ENCODE peak calls at places on chromosomes 1 and 21, in four cellular contexts. One of them, this sample, is unnamed.

GRCh38 chr1:18440385-18441226 is 40.1 kb upstream of the KLHDC7A start:
- DNase-seq in fibroblast of pulmonary artery: no peak
- DNase-seq in tibial nerve: no peak
- DNase-seq in AG09309: no peak
- DNase-seq in this sample: no peak

GRCh38 chr21:34039678-34040382 is 33.5 kb upstream of the MRPS6 start:
- DNase-seq in fibroblast of pulmonary artery: no peak
- DNase-seq in tibial nerve: no peak
- DNase-seq in AG09309: no peak
- DNase-seq in this sample: no peak

GRCh38 chr1:24898152-24898908 is 31.7 kb downstream of the RUNX3 start:
- DNase-seq in fibroblast of pulmonary artery: peak; percentile 47
- DNase-seq in tibial nerve: peak; percentile 32
- DNase-seq in AG09309: no peak
- DNase-seq in this sample: no peak

GRCh38 chr21:43890042-43890441 is 25.0 kb downstream of the AGPAT3 start:
- DNase-seq in fibroblast of pulmonary artery: no peak
- DNase-seq in tibial nerve: no peak
- DNase-seq in AG09309: no peak
- DNase-seq in this sample: no peak

GRCh38 chr1:163163861-163164582 is 38.7 kb downstream of the RGS5 start:
- DNase-seq in fibroblast of pulmonary artery: peak; percentile 61
- DNase-seq in tibial nerve: no peak
- DNase-seq in AG09309: peak; percentile 80
- DNase-seq in this sample: no peak

GRCh38 chr1:167273027-167273800 is 52.5 kb downstream of the POU2F1 start:
- DNase-seq in fibroblast of pulmonary artery: peak; percentile 76
- DNase-seq in tibial nerve: no peak
- DNase-seq in AG09309: peak; percentile 23
- DNase-seq in this sample: no peak

GRCh38 chr1:180633092-180634045 is 1.5 kb downstream of the XPR1 start:
- DNase-seq in fibroblast of pulmonary artery: peak; percentile 62
- DNase-seq in tibial nerve: no peak
- DNase-seq in AG09309: no peak
- DNase-seq in this sample: no peak

GRCh38 chr1:198598796-198599321 is 40.0 kb upstream of the PTPRC start:
- DNase-seq in fibroblast of pulmonary artery: no peak
- DNase-seq in tibial nerve: no peak
- DNase-seq in AG09309: no peak
- DNase-seq in this sample: no peak

GRCh38 chr1:14682941-14683340 is 84.5 kb downstream of the KAZN start:
- DNase-seq in fibroblast of pulmonary artery: no peak
- DNase-seq in tibial nerve: no peak
- DNase-seq in AG09309: no peak
- DNase-seq in this sample: no peak

GRCh38 chr1:14678011-14678638 is 79.6 kb downstream of the KAZN start:
- DNase-seq in fibroblast of pulmonary artery: no peak
- DNase-seq in tibial nerve: no peak
- DNase-seq in AG09309: no peak
- DNase-seq in this sample: no peak

GRCh38 chr1:14677291-14677690 is 78.8 kb downstream of the KAZN start:
- DNase-seq in fibroblast of pulmonary artery: no peak
- DNase-seq in tibial nerve: no peak
- DNase-seq in AG09309: no peak
- DNase-seq in this sample: no peak

GRCh38 chr1:14679027-14679688 is 80.7 kb downstream of the KAZN start:
- DNase-seq in fibroblast of pulmonary artery: no peak
- DNase-seq in tibial nerve: no peak
- DNase-seq in AG09309: no peak
- DNase-seq in this sample: no peak

GRCh38 chr1:14681182-14681581 is 82.7 kb downstream of the KAZN start:
- DNase-seq in fibroblast of pulmonary artery: no peak
- DNase-seq in tibial nerve: no peak
- DNase-seq in AG09309: no peak
- DNase-seq in this sample: no peak
- H3K4me3 ChIP-seq in fibroblast of pulmonary artery: no peak overlapping the region
- H3K4me3 ChIP-seq in tibial nerve: no peak overlapping the region
- H3K4me3 ChIP-seq in AG09309: no peak overlapping the region
- H3K4me3 ChIP-seq in this sample: no peak overlapping the region

GRCh38 chr1:233063462-233063861 is 113.1 kb downstream of the NTPCR start:
- DNase-seq in fibroblast of pulmonary artery: no peak
- DNase-seq in tibial nerve: no peak
- DNase-seq in AG09309: no peak
- DNase-seq in this sample: no peak

GRCh38 chr1:233061265-233061664 is 110.9 kb downstream of the NTPCR start:
- DNase-seq in fibroblast of pulmonary artery: no peak
- DNase-seq in tibial nerve: no peak
- DNase-seq in AG09309: no peak
- DNase-seq in this sample: no peak

GRCh38 chr1:233064988-233065387 is 114.6 kb downstream of the NTPCR start:
- DNase-seq in fibroblast of pulmonary artery: no peak
- DNase-seq in tibial nerve: no peak
- DNase-seq in AG09309: no peak
- DNase-seq in this sample: no peak

GRCh38 chr1:233065655-233066054 is 115.2 kb downstream of the NTPCR start:
- DNase-seq in fibroblast of pulmonary artery: no peak
- DNase-seq in tibial nerve: no peak
- DNase-seq in AG09309: no peak
- DNase-seq in this sample: no peak

DNA sequence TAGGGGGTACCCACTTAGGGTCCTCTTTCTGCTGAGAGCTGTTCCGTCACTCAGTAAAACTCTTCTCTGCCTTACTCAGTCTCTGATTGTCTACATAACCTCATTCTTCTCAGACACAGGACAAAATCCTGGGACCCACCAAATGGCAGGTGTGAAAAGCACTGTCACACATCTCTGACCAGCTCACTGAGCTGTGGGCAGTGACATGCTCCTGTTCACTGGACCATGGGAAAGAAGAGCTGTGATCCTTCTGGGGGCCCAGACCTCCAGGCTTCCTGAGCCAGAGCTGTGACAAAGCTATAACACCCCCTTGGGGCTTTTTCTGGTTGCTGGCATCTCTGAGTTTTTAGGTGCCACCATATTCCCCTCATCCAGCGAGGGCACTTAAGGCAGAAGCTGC is 115.7 kb downstream of the NTPCR start:
- DNase-seq in fibroblast of pulmonary artery: no peak
- DNase-seq in tibial nerve: no peak
- DNase-seq in AG09309: no peak
- DNase-seq in this sample: no peak
- H3K4me3 ChIP-seq in fibroblast of pulmonary artery: no peak overlapping the region
- H3K4me3 ChIP-seq in tibial nerve: no peak overlapping the region
- H3K4me3 ChIP-seq in AG09309: no peak overlapping the region
- H3K4me3 ChIP-seq in this sample: no peak overlapping the region

GRCh38 chr21:16976132-16976666 is 536.6 kb upstream of the CXADR start:
- DNase-seq in fibroblast of pulmonary artery: peak; percentile 3
- DNase-seq in tibial nerve: no peak
- DNase-seq in AG09309: no peak
- DNase-seq in this sample: no peak

GRCh38 chr21:16983425-16983824 is 529.4 kb upstream of the CXADR start:
- DNase-seq in fibroblast of pulmonary artery: no peak
- DNase-seq in tibial nerve: no peak
- DNase-seq in AG09309: no peak
- DNase-seq in this sample: peak; percentile 83

GRCh38 chr21:16978309-16978895 is 534.4 kb upstream of the CXADR start:
- DNase-seq in fibroblast of pulmonary artery: no peak
- DNase-seq in tibial nerve: no peak
- DNase-seq in AG09309: no peak
- DNase-seq in this sample: no peak

GRCh38 chr21:16974060-16974459 is 538.8 kb upstream of the CXADR start:
- DNase-seq in fibroblast of pulmonary artery: no peak
- DNase-seq in tibial nerve: no peak
- DNase-seq in AG09309: no peak
- DNase-seq in this sample: no peak

GRCh38 chr21:16979574-16979973 is 533.3 kb upstream of the CXADR start:
- DNase-seq in fibroblast of pulmonary artery: no peak
- DNase-seq in tibial nerve: no peak
- DNase-seq in AG09309: no peak
- DNase-seq in this sample: no peak
- H3K4me3 ChIP-seq in fibroblast of pulmonary artery: no peak overlapping the region
- H3K4me3 ChIP-seq in tibial nerve: no peak overlapping the region
- H3K4me3 ChIP-seq in AG09309: no peak overlapping the region
- H3K4me3 ChIP-seq in this sample: no peak overlapping the region

DNA sequence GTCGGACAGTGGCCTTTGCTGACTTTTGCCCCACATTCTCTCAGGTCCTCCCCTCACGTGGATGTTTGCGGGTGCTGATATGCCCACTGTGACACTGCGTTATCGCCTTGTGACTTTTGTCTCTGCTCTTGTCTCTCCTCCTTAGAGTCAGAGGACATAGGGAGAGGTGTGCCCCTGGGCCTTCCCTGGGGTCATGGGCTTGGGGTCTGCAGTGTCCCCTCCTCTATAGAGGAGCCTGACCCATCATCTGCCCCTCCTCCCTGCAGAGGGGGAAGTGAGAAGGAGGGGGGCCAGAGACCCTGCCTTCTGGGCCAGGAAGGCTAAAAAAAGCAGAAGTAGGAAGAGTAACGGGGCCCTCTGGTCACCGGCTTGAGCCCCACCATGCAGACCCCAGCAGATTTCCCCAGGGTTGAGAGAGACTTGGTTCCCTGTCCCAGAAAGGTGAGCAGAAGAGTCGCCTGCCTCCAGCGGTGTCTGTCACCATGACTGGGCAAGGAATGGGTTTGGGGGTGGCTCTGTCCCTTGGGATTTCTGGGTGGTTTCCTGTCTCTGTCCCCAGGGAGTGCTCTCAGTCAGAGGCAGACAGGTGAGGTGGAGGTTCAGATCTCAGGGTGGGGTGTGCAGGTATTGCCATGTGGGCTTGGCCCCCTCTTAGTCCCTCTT is 13.4 kb downstream of the RPS6KA1 start:
- DNase-seq in fibroblast of pulmonary artery: no peak
- DNase-seq in tibial nerve: no peak
- DNase-seq in AG09309: no peak
- DNase-seq in this sample: no peak
- H3K4me3 ChIP-seq in fibroblast of pulmonary artery: no peak overlapping the region
- H3K4me3 ChIP-seq in tibial nerve: no peak overlapping the region
- H3K4me3 ChIP-seq in AG09309: no peak overlapping the region
- H3K4me3 ChIP-seq in this sample: no peak overlapping the region

DNA sequence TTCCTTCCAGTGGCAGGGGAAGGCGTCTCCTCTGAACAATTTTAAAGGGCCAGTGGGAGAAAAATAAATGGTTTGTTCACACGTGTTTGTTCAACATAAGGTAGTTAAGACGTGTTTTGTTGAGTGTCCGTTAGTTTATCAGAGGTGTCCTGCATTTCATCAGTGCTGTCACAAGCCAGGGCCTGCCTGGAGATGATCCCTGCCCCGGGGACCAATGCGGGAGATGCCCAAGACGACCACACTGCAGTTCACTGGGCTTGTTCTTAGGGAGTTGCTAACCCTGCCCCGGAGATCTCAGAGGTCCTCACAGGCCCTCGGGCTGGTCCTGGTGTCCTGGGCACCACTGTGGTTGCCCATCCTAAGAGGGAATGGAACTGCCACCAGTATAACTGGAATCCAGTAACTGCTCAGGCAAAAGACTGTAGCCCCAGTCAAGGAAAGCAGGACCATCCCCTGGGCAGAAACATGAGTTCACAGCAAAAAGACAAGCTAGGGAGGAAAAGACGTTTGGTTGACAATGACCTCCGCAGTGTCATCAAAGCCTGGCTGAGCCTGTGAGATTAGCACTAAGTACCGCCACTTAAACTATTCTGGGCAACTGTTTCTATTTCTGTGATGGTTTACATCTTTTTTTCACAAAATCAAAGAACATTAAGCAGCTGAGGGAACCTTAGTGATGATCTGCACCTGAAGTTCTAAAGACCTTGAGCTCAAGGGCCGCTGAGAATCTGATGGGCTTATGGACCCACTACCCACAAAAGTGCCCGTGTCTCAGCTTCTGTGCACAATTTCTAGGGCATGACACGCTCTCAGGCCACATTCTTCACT is 44.9 kb upstream of the LIN9 start:
- DNase-seq in fibroblast of pulmonary artery: no peak
- DNase-seq in tibial nerve: no peak
- DNase-seq in AG09309: no peak
- DNase-seq in this sample: no peak
- H3K4me3 ChIP-seq in fibroblast of pulmonary artery: no peak overlapping the region
- H3K4me3 ChIP-seq in tibial nerve: no peak overlapping the region
- H3K4me3 ChIP-seq in AG09309: no peak overlapping the region
- H3K4me3 ChIP-seq in this sample: no peak overlapping the region

DNA sequence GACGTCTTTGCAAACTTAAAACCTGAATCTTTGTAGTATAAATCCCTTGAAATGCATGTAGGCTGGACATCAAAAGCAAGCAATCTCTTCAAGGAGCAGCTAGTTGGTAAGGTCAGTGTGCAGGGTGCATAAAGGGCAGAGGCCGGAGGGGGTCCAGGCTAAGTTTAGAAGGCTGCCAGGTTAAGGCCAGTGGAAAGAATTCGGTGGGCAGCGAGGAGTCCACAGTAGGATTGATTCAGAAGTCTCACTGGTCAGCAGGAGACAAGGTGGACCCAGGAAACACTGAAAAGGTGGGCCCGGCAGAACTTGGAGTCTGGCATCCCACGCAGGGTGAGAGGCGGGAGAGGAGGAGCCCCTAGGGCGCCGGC is 390 bp upstream of the PCSK9 start:
- DNase-seq in fibroblast of pulmonary artery: no peak
- DNase-seq in tibial nerve: no peak
- DNase-seq in AG09309: no peak
- DNase-seq in this sample: no peak
- H3K4me3 ChIP-seq in fibroblast of pulmonary artery: no peak overlapping the region
- H3K4me3 ChIP-seq in tibial nerve: no peak overlapping the region
- H3K4me3 ChIP-seq in AG09309: no peak overlapping the region
- H3K4me3 ChIP-seq in this sample: no peak overlapping the region

GRCh38 chr1:59146056-59146455 is 150.8 kb upstream of the FGGY start:
- DNase-seq in fibroblast of pulmonary artery: no peak
- DNase-seq in tibial nerve: no peak
- DNase-seq in AG09309: no peak
- DNase-seq in this sample: no peak
- H3K4me3 ChIP-seq in fibroblast of pulmonary artery: no peak overlapping the region
- H3K4me3 ChIP-seq in tibial nerve: no peak overlapping the region
- H3K4me3 ChIP-seq in AG09309: no peak overlapping the region
- H3K4me3 ChIP-seq in this sample: no peak overlapping the region

GRCh38 chr1:63821650-63822049 is 47.8 kb downstream of the ROR1 start:
- DNase-seq in fibroblast of pulmonary artery: peak; percentile 85
- DNase-seq in tibial nerve: no peak
- DNase-seq in AG09309: no peak
- DNase-seq in this sample: no peak

GRCh38 chr1:63824386-63824898 is 50.6 kb downstream of the ROR1 start:
- DNase-seq in fibroblast of pulmonary artery: no peak
- DNase-seq in tibial nerve: no peak
- DNase-seq in AG09309: no peak
- DNase-seq in this sample: no peak

GRCh38 chr1:63819795-63820194 is 46.0 kb downstream of the ROR1 start:
- DNase-seq in fibroblast of pulmonary artery: no peak
- DNase-seq in tibial nerve: no peak
- DNase-seq in AG09309: no peak
- DNase-seq in this sample: no peak

GRCh38 chr1:63825111-63825510 is 51.3 kb downstream of the ROR1 start:
- DNase-seq in fibroblast of pulmonary artery: no peak
- DNase-seq in tibial nerve: no peak
- DNase-seq in AG09309: no peak
- DNase-seq in this sample: no peak

DNA sequence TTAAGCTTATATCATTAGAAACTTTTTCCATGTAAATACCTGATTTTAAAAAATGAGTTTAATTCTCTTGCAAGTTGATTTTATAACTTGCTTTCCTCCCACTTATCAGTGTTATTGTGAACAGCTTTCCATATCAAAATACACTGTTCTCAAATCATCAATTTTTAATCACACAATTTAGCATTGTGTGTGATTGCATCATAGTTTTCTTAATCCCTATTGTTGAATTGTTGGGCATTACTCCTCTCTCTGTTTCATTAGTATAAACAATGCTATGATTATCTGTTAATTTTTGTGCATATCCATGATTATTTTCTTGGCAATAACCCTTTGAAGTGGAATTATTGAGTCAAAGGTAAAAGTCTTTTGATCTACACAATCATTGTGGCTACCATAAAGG is 48.7 kb downstream of the ROR1 start:
- DNase-seq in fibroblast of pulmonary artery: no peak
- DNase-seq in tibial nerve: no peak
- DNase-seq in AG09309: no peak
- DNase-seq in this sample: no peak
- H3K4me3 ChIP-seq in fibroblast of pulmonary artery: no peak overlapping the region
- H3K4me3 ChIP-seq in tibial nerve: no peak overlapping the region
- H3K4me3 ChIP-seq in AG09309: no peak overlapping the region
- H3K4me3 ChIP-seq in this sample: no peak overlapping the region

This sample was measured in LNCaP clone FGC.